ENCODE peak calls at places on chromosomes 7 and 10, in nine cellular contexts. F is A549, G is right lobe of liver, V is testis, T is stomach, M is breast epithelium, W is Peyer's patch, H is uterus, X is tibial nerve. P is an unnamed sample.

GRCh38 chr10:33758299-33758698 is 423.8 kb upstream of the NRP1 start:
- DNase-seq in F (no peak), G (no peak), V (no peak), T (no peak), M (no peak), W (no peak), H (no peak), X (no peak), P (no peak)

GRCh38 chr7:17030559-17030958 is 148.8 kb upstream of the AGR3 start:
- DNase-seq in F (no peak), G (no peak), V (no peak), T (no peak), M (no peak), W (no peak), H (no peak), X (no peak), P (no peak)

GRCh38 chr7:131525820-131526219 is 30.6 kb downstream of the PODXL start:
- DNase-seq in F (peak; percentile 53), G (no peak), V (no peak), T (no peak), M (no peak), W (no peak), H (no peak), X (no peak), P (no peak)

GRCh38 chr7:36116347-36117200 is 36.5 kb upstream of the EEPD1 start:
- DNase-seq in F (peak; percentile 24), G (no peak), V (no peak), T (no peak), M (no peak), W (no peak), H (no peak), X (no peak), P (no peak)

GRCh38 chr10:34492081-34492480 is 323.0 kb downstream of the PARD3 start:
- DNase-seq in F (peak; percentile 47), G (no peak), V (no peak), T (no peak), M (no peak), W (no peak), H (no peak), X (no peak), P (no peak)

GRCh38 chr7:46705416-46706255 is 784.6 kb upstream of the IGFBP3 start:
- DNase-seq in F (no peak), G (no peak), V (no peak), T (no peak), M (no peak), W (no peak), H (no peak), X (no peak), P (no peak)

GRCh38 chr10:62380002-62380401 is 5.8 kb downstream of the ZNF365 start:
- DNase-seq in F (peak; percentile 76), G (no peak), V (no peak), T (no peak), M (no peak), W (no peak), H (no peak), X (no peak), P (no peak)

GRCh38 chr7:158979635-158980351 is 123.4 kb downstream of the DYNC2I1 start:
- DNase-seq in F (no peak), G (no peak), V (no peak), T (no peak), M (no peak), W (peak; percentile 43), H (no peak), X (no peak), P (no peak)

GRCh38 chr10:12965571-12965970 is 35.9 kb downstream of the CCDC3 start:
- DNase-seq in F (no peak), G (no peak), V (no peak), T (no peak), M (no peak), W (no peak), H (no peak), X (no peak), P (no peak)

DNA sequence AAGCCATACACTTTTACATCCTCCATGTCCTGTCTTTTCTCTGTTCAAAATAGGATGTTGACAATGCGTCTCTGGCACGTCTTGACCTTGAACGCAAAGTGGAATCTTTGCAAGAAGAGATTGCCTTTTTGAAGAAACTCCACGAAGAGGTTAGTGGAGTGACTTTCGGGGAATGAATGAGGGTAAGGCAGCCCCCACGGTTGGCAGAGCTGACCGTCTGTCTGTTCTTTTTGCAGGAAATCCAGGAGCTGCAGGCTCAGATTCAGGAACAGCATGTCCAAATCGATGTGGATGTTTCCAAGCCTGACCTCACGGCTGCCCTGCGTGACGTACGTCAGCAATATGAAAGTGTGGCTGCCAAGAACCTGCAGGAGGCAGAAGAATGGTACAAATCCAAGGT is 5.5 kb downstream of the VIM start:
- DNase-seq in F (no peak), G (no peak), V (peak; percentile 48), T (no peak), M (no peak), W (no peak), H (peak; percentile 41), X (no peak), P (no peak)
- TF ChIP-seq POLR2A in F (no peak), G (no peak), V (no peak), T (no peak), M (no peak), W (no peak), H (no peak), X (no peak), P (no peak)

GRCh38 chr10:100346351-100346764 is 675 bp upstream of the SCD start:
- DNase-seq in F (peak; percentile 75), G (peak; percentile 92), V (peak; percentile 81), T (peak; percentile 37), M (no peak), W (peak; percentile 65), H (peak; percentile 50), X (no peak), P (no peak)

GRCh38 chr10:100346765-100347567 is at the start of gene SCD:
- DNase-seq in F (peak; percentile 93), G (peak; percentile 94), V (peak; percentile 94), T (peak; percentile 70), M (peak; percentile 78), W (peak; percentile 83), H (peak; percentile 70), X (peak; percentile 60), P (no peak)

GRCh38 chr10:100348389-100348927 is 1.4 kb downstream of the SCD start:
- DNase-seq in F (no peak), G (no peak), V (no peak), T (no peak), M (no peak), W (no peak), H (no peak), X (no peak), P (no peak)

GRCh38 chr10:100349087-100349486 is 2.1 kb downstream of the SCD start:
- DNase-seq in F (no peak), G (no peak), V (peak; percentile 54), T (no peak), M (no peak), W (no peak), H (no peak), X (no peak), P (no peak)

DNA sequence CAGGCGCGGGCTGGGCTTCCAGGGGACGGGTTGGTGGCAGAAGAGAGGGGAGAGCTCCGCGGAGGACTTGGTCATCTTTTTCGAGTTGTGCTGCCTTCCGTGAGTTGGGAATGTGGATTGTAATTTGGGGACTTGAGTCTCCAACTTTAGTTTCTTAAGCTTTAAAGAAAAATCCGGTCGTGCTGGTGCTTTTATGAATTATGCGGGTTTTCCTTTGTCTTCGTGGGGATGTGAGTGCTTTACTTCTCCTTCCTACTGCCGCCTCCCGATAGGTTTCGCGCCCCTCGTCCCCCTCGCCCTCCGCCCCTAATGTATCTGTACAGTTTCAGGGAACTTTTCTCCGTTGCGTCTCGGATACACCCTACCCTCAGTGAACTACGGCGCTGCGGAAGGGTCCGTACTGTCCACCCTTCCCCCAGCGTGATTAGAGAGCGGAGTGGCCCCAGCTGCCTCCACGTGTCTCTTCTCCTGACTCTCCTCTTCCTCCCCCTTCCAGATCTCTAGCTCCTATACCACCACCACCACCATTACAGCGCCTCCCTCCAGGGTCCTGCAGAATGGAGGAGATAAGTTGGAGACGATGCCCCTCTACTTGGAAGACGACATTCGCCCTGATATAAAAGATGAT is 649 bp downstream of the SCD start:
- DNase-seq in F (no peak), G (no peak), V (no peak), T (no peak), M (no peak), W (no peak), H (no peak), X (no peak), P (no peak)
- H3K27ac ChIP-seq in F (peak overlapping the region; percentile 99), G (peak overlapping the region; percentile 36), V (peak overlapping the region; percentile 58), T (peak overlapping the region; percentile 34), M (peak overlapping the region; percentile 4), W (no peak overlapping the region), H (peak overlapping the region; percentile 1), X (peak overlapping the region; percentile 92), P (peak overlapping the region; percentile 82)

GRCh38 chr7:146449625-146450024 is 333.0 kb downstream of the CNTNAP2 start:
- DNase-seq in F (no peak), G (no peak), V (no peak), T (no peak), M (no peak), W (no peak), H (no peak), X (no peak), P (no peak)
- H3K4me1 ChIP-seq in F (no peaks in the 10 kb centered on the region), G (no peaks in the 10 kb centered on the region), V (no peaks in the 10 kb centered on the region), T (no peaks in the 10 kb centered on the region), M (no peaks in the 10 kb centered on the region), W (no peaks in the 10 kb centered on the region), H (no peaks in the 10 kb centered on the region), X (no peaks in the 10 kb centered on the region), P (no peaks in the 10 kb centered on the region)

GRCh38 chr10:24208661-24209420 is at the start of gene KIAA1217:
- DNase-seq in F (no peak), G (peak; percentile 37), V (peak; percentile 58), T (peak; percentile 39), M (peak; percentile 52), W (peak; percentile 65), H (peak; percentile 33), X (peak; percentile 26), P (no peak)
- TF ChIP-seq POLR2A in F (no peak), G (no peak), V (no peak), T (no peak), M (no peak), W (no peak), H (no peak), X (no peak), P (no peak)